ENCODE peak calls at places on chromosomes 2 and 18, in eight cellular contexts. X is psoas muscle; K is LNCaP clone FGC; O is GM12878; M is CD4-positive, CD25-positive, alpha-beta regulatory T cell; T is astrocyte of the cerebellum; Q is choroid plexus epithelial cell; R is epithelial cell of esophagus. J is an unnamed sample.

GRCh38 chr2:107936427-107937359 is 49.6 kb upstream of the SLC5A7 start:
- DNase-seq in M (no peak), Q (peak; percentile 20), T (no peak), K (no peak), R (peak; percentile 29), X (no peak), O (no peak), J (no peak)

GRCh38 chr18:48407358-48407757 is 1.8 kb downstream of the ZBTB7C start:
- DNase-seq in R (no peak), X (no peak), O (no peak), K (no peak), T (no peak), Q (no peak), M (no peak), J (no peak)

GRCh38 chr18:8196238-8196637 is 413.0 kb upstream of the RAB12 start:
- DNase-seq in O (no peak), M (no peak), T (no peak), X (no peak), R (no peak), Q (no peak), K (no peak), J (no peak)

GRCh38 chr2:36549063-36549662 is 48.8 kb downstream of the FEZ2 start:
- DNase-seq in M (no peak), X (no peak), R (peak; percentile 15), O (no peak), K (no peak), T (no peak), Q (peak; percentile 42), J (no peak)

GRCh38 chr2:26614205-26615128 is 26.7 kb downstream of the CIB4 start:
- DNase-seq in R (no peak), O (no peak), X (no peak), T (no peak), Q (no peak), K (no peak), M (no peak), J (no peak)

GRCh38 chr2:156411835-156412234 is 24.3 kb upstream of the GPD2 start:
- DNase-seq in X (no peak), Q (no peak), M (no peak), K (no peak), R (no peak), T (no peak), O (no peak), J (no peak)

GRCh38 chr18:30135938-30136337 is 906.6 kb downstream of the DSC3 start:
- DNase-seq in R (peak; percentile 14), O (no peak), T (no peak), M (no peak), K (no peak), Q (no peak), X (no peak), J (no peak)

GRCh38 chr2:130823171-130823885 is 13.4 kb upstream of the ARHGEF4 start:
- DNase-seq in M (no peak), R (no peak), T (no peak), O (no peak), K (no peak), X (no peak), Q (no peak), J (no peak)

GRCh38 chr2:239139566-239139965 is 261.3 kb downstream of the HDAC4 start:
- DNase-seq in T (no peak), R (no peak), Q (no peak), O (no peak), M (no peak), X (peak; percentile 40), K (no peak), J (no peak)

GRCh38 chr2:7595181-7595580 is 678.0 kb downstream of the RNF144A start:
- DNase-seq in Q (no peak), O (no peak), R (no peak), K (no peak), M (no peak), X (no peak), T (no peak), J (no peak)

GRCh38 chr18:29879763-29880162 is 1162.8 kb downstream of the DSC3 start:
- DNase-seq in Q (no peak), O (no peak), M (no peak), R (no peak), X (no peak), K (no peak), T (no peak), J (no peak)

GRCh38 chr18:72056171-72056570 is 488.0 kb downstream of the CBLN2 start:
- DNase-seq in R (no peak), O (no peak), M (no peak), X (no peak), T (no peak), K (no peak), Q (no peak), J (no peak)

GRCh38 chr18:26640541-26640940 is 92.2 kb upstream of the KCTD1 start:
- DNase-seq in M (no peak), T (no peak), K (no peak), Q (no peak), O (no peak), R (no peak), X (no peak), J (no peak)

GRCh38 chr18:2629003-2629402 is 26.5 kb upstream of the SMCHD1 start:
- DNase-seq in K (no peak), X (no peak), T (no peak), Q (no peak), R (no peak), M (no peak), O (no peak), J (no peak)

DNA sequence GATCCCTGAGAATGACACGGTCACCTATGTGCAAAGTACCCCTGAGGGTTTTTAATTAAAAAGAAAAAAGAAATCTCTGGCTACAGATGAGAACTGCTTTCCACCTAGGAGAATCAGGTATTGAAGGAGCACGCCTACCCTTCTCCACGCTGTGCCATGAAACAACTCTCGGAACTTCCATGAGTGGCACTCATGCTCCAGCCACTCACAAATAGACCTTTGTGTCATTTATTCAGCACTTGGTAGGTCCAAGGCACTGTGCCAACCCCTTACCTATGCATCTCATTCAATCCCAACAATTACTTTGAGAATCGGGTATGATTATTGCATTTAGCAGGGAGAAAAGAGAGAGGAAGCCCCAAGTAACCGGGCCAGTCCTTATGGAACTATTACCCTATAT is 44.9 kb upstream of the TTC39C start:
- DNase-seq in Q (no peak), T (no peak), K (no peak), M (no peak), R (no peak), O (no peak), X (no peak), J (no peak)
- H3K4me3 ChIP-seq in Q (no peak overlapping the region), T (no peak overlapping the region), K (no peak overlapping the region), M (no peak overlapping the region), R (no peak overlapping the region), O (no peak overlapping the region), X (no peak overlapping the region), J (no peak overlapping the region)

DNA sequence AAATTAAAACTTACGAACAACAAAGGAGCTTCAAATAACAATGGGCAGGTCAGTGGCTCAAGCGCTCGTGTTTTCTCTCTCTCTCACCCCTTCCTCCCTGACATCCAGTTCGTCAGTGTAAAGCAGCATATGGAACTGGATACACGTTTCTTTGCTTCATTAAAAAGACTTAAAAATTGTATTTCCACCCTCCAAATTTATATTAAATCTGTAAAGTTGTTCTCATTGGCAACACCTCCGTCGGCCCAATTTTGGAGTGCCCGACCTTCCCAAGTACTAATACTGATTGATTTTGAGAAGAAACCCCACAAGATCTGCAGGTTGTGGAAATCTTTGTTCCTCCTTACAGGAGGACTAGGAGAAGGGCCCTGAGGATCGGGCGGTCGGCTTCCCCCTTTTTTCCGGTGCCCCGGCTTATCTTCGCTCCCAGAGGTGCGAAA is 2.2 kb downstream of the TBR1 start:
- DNase-seq in K (no peak), X (no peak), O (no peak), T (no peak), R (no peak), M (no peak), Q (no peak), J (no peak)
- H3K4me3 ChIP-seq in K (no peak overlapping the region), X (peak overlapping the region; percentile 42), O (peak overlapping the region; percentile 36), T (no peak overlapping the region), R (no peak overlapping the region), M (no peak overlapping the region), Q (no peak overlapping the region), J (peak overlapping the region; percentile 25)

GRCh38 chr2:177551989-177552413 is 159.4 kb downstream of the AGPS start:
- DNase-seq in K (peak; percentile 44), X (peak; percentile 78), O (no peak), M (no peak), T (no peak), Q (peak; percentile 21), R (no peak), J (no peak)
- H3K4me3 ChIP-seq in K (peak overlapping the region; percentile 85), X (peak overlapping the region; percentile 96), O (peak overlapping the region; percentile 82), M (peak overlapping the region; percentile 46), T (peak overlapping the region; percentile 80), Q (peak overlapping the region; percentile 84), R (peak overlapping the region; percentile 93), J (peak overlapping the region; percentile 67)

GRCh38 chr2:15591692-15592463 is at the start of gene DDX1:
- DNase-seq in T (peak; percentile 49), K (peak; percentile 39), Q (peak; percentile 89), X (peak; percentile 91), R (peak; percentile 89), M (peak; percentile 84), O (peak; percentile 20), J (peak; percentile 48)

GRCh38 chr2:15591373-15591691 is 336 bp upstream of the DDX1 start:
- DNase-seq in Q (no peak), O (no peak), X (no peak), K (no peak), T (no peak), M (no peak), R (no peak), J (no peak)

GRCh38 chr2:15595342-15595905 is 3.8 kb downstream of the DDX1 start:
- DNase-seq in O (no peak), M (no peak), T (no peak), Q (no peak), K (no peak), R (no peak), X (no peak), J (no peak)

GRCh38 chr2:15594291-15595256 is 2.9 kb downstream of the DDX1 start:
- DNase-seq in T (no peak), R (no peak), O (no peak), X (no peak), M (no peak), Q (no peak), K (no peak), J (no peak)

GRCh38 chr2:15593327-15593705 is 1.6 kb downstream of the DDX1 start:
- DNase-seq in O (no peak), Q (no peak), K (no peak), T (no peak), X (no peak), R (no peak), M (no peak), J (no peak)
- H3K4me3 ChIP-seq in O (peak overlapping the region; percentile 42), Q (no peak overlapping the region), K (peak overlapping the region; percentile 77), T (no peak overlapping the region), X (peak overlapping the region; percentile 92), R (peak overlapping the region; percentile 88), M (peak overlapping the region; percentile 21), J (peak overlapping the region; percentile 87)

DNA sequence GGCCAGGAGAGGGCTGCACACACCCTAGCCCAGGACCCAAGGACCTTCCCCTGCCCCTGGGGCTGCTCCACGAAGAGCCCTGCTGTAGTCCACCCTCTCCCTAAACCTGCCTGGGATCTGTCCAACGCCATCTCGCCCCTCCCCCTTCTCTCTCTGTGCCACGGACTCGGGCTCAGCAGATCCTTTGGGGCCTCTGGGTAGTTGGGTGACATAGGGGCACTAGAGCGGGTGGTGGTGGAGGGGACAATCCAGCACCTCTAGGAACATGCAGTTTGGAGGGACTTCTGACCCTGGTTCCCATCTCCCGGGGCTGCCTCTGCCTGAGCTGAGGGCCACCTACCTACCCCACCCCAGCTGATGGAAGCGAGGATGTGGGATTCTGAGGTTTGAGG is 7.3 kb upstream of the CRYBA2 start:
- DNase-seq in O (no peak), T (no peak), R (no peak), Q (no peak), X (no peak), M (no peak), K (no peak), J (no peak)
- H3K4me3 ChIP-seq in O (no peak overlapping the region), T (no peak overlapping the region), R (no peak overlapping the region), Q (no peak overlapping the region), X (no peak overlapping the region), M (no peak overlapping the region), K (no peak overlapping the region), J (no peak overlapping the region)

J was measured in skeletal muscle cell.